ENCODE peak calls at places on chromosomes 11 and 22, in six cellular contexts. C, B, F, M, Z and R are unnamed samples.

GRCh38 chr11:66414120-66414934 is 6.5 kb upstream of the NPAS4 start:
- DNase-seq in C (no peak), B (no peak), F (peak; percentile 29), M (no peak), Z (no peak), R (no peak)

GRCh38 chr11:114846040-114846791 is 167.9 kb downstream of the NXPE2 start:
- DNase-seq in C (no peak), B (no peak), F (no peak), M (no peak), Z (no peak), R (no peak)

GRCh38 chr22:41541484-41541883 is 2.8 kb downstream of the POLR3H start:
- DNase-seq in C (no peak), B (no peak), F (no peak), M (no peak), Z (no peak), R (no peak)

GRCh38 chr11:17720796-17721171 is 1.4 kb downstream of the MYOD1 start:
- DNase-seq in C (no peak), B (no peak), F (no peak), M (no peak), Z (no peak), R (no peak)

GRCh38 chr11:29255401-29255800 is 761.4 kb downstream of the KCNA4 start:
- DNase-seq in C (no peak), B (no peak), F (no peak), M (no peak), Z (no peak), R (no peak)

GRCh38 chr11:130246719-130247118 is 68.0 kb downstream of the ZBTB44 start:
- DNase-seq in C (no peak), B (no peak), F (no peak), M (no peak), Z (no peak), R (no peak)

GRCh38 chr22:43387815-43388214 is 24.0 kb upstream of the MPPED1 start:
- DNase-seq in C (no peak), B (no peak), F (no peak), M (no peak), Z (no peak), R (no peak)

GRCh38 chr11:108803781-108804180 is 138.9 kb downstream of the DDX10 start:
- DNase-seq in C (no peak), B (no peak), F (no peak), M (no peak), Z (no peak), R (no peak)

GRCh38 chr22:47995718-47996117 is 1233.3 kb downstream of the TBC1D22A start:
- DNase-seq in C (no peak), B (no peak), F (no peak), M (no peak), Z (no peak), R (no peak)

GRCh38 chr11:47216141-47216798 is 1.5 kb downstream of the DDB2 start:
- DNase-seq in C (no peak), B (peak; percentile 30), F (no peak), M (no peak), Z (peak; percentile 74), R (no peak)

GRCh38 chr11:80782135-80782885 is 1341.5 kb upstream of the TENM4 start:
- DNase-seq in C (no peak), B (no peak), F (no peak), M (no peak), Z (no peak), R (no peak)

GRCh38 chr11:122306776-122307479 is 190.9 kb upstream of the BLID start:
- DNase-seq in C (no peak), B (no peak), F (peak; percentile 25), M (no peak), Z (no peak), R (no peak)

DNA sequence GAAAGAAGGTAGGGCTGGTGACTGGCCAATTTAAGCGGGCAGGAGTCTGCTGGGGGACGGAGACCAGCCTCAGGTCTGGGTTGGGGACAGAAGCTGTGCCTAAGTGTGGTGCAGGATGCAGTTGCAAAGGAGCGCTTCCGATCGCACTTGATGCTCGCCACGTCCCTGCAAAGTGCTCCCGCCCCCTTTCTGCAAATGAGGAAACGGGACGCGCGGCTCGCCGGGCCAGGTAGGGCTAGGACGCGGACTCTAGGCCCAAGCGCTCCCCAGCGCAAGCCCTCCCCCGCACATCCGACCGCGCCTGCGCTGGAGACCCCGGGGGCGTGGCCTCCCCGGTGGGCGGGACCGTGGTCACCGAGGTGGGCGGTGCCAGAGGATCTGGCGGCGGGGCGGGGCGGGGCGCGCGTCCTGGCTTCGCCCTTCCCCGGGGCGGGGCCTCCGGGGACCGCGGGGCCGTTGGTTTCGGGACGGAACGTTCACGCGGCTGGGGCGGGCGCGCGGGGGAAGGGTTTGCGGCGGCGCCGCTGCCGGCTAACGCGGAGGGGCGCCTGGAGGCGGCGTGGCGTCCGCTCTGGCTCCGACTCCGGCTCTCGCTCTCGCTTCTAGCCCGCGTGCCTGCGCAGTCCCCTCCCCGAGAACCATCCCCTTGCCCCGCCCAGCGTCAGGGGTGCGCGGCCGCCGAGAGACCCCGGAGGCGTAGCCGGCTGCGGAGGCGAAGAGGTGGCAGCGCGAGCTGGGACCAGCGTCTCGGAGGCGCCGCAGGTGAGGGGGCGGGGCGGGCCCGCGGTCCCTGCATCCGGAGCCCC is at the start of gene FAM118A:
- DNase-seq in C (peak; percentile 95), B (peak; percentile 81), F (peak; percentile 83), M (peak; percentile 93), Z (peak; percentile 87), R (peak; percentile 94)
- TF ChIP-seq POLR2A in C (peak; percentile 79), B (peak; percentile 89), F (peak; percentile 81), M (peak; percentile 76), Z (peak; percentile 65), R (peak; percentile 83)

DNA sequence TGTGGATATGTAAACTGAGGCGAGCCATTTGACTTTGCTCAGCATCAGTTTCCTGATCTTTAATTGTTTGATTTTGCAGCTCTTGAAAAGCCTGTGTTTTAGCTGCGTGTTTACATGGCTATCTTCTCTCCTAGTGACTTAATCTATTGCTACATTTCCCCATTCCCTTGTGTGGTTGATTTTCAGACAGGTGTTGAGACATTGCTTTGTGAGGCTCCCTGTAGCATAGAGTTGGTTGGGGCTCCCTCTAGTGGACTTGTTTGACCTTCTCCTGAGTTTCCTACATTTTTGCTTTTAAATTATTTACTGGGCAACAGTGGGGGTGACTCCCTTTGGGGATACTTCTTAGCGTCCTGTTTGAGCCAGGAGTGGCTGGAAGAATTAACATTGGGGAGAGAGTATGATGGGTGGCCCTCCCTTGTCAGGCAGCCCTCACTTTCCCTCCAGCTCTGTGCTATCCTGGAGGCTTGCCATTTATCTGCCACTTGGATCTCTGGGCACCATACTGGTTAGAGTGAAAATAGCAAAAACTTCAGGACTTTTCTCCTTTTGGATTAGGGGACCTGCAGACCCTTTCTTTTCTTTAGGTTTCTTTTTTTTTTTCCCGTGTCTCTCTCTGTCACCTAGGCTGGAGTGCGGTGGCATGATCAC is 9.2 kb upstream of the CBL start:
- DNase-seq in C (peak; percentile 67), B (peak; percentile 59), F (no peak), M (peak; percentile 73), Z (peak; percentile 83), R (peak; percentile 63)
- TF ChIP-seq POLR2AphosphoS5 in C (no peak), B (no peak), F (no peak), M (no peak), Z (no peak), R (no peak)

DNA sequence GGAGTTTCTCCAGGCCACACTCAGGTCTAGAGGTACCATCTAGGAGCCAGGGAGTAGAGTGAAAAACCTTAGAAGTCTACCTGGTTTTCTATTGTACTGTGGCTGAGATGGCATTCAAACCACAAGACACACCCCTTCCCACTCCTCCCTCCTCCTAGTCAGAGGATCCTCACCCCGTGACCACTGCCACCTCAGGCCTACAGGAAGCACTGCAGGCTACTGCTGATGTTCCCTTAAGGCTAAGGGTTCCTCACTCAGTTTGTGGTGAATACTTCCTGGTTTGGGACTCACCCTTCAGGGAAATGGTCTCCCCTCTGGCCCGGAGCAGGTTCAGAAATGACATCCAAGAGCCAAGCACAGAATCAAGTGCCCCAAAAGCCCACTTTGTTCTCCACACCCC is 1293.9 kb downstream of the JRKL start:
- DNase-seq in C (no peak), B (no peak), F (peak; percentile 34), M (peak; percentile 7), Z (peak; percentile 10), R (no peak)
- TF ChIP-seq TAF1 in C (no peak), B (no peak), F (no peak), M (no peak), Z (no peak), R (no peak)

GRCh38 chr11:11621881-11622706 is at the start of gene GALNT18:
- DNase-seq in C (peak; percentile 98), B (peak; percentile 68), F (peak; percentile 85), M (peak; percentile 100), Z (peak; percentile 67), R (peak; percentile 95)
- TF ChIP-seq POLR2A in C (no peak), B (peak; percentile 79), F (peak; percentile 48), M (no peak), Z (no peak), R (peak; percentile 54)

DNA sequence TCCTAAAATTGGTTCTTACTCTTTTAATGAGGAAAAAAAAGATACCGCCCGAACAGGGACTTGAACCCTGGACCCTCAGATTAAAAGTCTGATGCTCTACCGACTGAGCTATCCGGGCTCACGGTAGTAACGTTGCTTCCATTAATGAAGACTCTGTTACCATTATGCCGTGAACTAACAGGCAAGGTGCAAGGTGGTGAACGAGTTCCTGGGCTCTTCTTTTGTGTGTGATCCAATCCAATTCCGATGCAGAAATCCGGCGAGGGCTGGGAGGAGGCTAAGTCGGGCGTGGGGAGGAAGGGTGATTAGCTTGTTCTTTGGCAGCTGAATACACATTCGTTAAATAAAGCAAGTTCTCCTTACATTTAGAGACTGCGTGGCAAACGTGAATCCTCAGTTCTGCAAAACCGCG is 49.0 kb downstream of the OR4D9 start:
- DNase-seq in C (peak; percentile 41), B (peak; percentile 93), F (peak; percentile 82), M (peak; percentile 55), Z (peak; percentile 81), R (no peak)
- TF ChIP-seq POLR2AphosphoS5 in C (no peak), B (no peak), F (no peak), M (peak; percentile 44), Z (no peak), R (no peak)

GRCh38 chr11:118565062-118565461 is 669 bp downstream of the IFT46 start:
- DNase-seq in C (no peak), B (no peak), F (no peak), M (no peak), Z (no peak), R (no peak)
- TF ChIP-seq TAF1 in C (no peak), B (no peak), F (no peak), M (no peak), Z (no peak), R (no peak)